ENCODE peak calls at places on chromosomes 13 and 19, in six cellular contexts. G is Peyer's patch, H is esophagus muscularis mucosa, I is adrenal gland, D is prostate gland, O is body of pancreas. V is an unnamed sample. For H3K36me3, the result is how much of the 10 kb centered on the place peaks cover.

GRCh38 chr19:52889076-52889475 is 8.4 kb downstream of the ZNF320 start:
- DNase-seq in G (no peak), H (no peak), I (no peak), D (no peak), O (no peak), V (no peak)

GRCh38 chr19:10412257-10412977 is 7.9 kb upstream of the PDE4A start:
- DNase-seq in G (no peak), H (no peak), I (no peak), D (no peak), O (no peak), V (no peak)

GRCh38 chr13:50892162-50892944 is 17.2 kb upstream of the RNASEH2B start:
- DNase-seq in G (no peak), H (no peak), I (no peak), D (no peak), O (no peak), V (no peak)

GRCh38 chr19:50909240-50910070 is 1.7 kb downstream of the KLK4 start:
- DNase-seq in G (peak), H (no peak), I (peak), D (peak), O (peak), V (peak)

GRCh38 chr13:109780880-109781383 is 5.5 kb downstream of the IRS2 start:
- DNase-seq in G (no peak), H (peak), I (no peak), D (no peak), O (no peak), V (no peak)

GRCh38 chr19:41882568-41883462 is at the start of gene ARHGEF1:
- DNase-seq in G (peak), H (no peak), I (no peak), D (no peak), O (peak), V (peak)

GRCh38 chr19:30340724-30341595 is 31.2 kb upstream of the ZNF536 start:
- DNase-seq in G (no peak), H (no peak), I (no peak), D (no peak), O (no peak), V (peak)

GRCh38 chr19:44741841-44742352 is 6.6 kb upstream of the BCL3 start:
- DNase-seq in G (peak), H (peak), I (peak), D (peak), O (peak), V (peak)

GRCh38 chr19:31347828-31348314 is 1.4 kb downstream of the TSHZ3 start:
- DNase-seq in G (no peak), H (no peak), I (no peak), D (no peak), O (no peak), V (no peak)

GRCh38 chr13:39048806-39049205 is 10.6 kb downstream of the NHLRC3 start:
- DNase-seq in G (no peak), H (no peak), I (no peak), D (no peak), O (no peak), V (no peak)

GRCh38 chr13:39049274-39049673 is 11.0 kb downstream of the NHLRC3 start:
- DNase-seq in G (no peak), H (no peak), I (no peak), D (no peak), O (no peak), V (no peak)

GRCh38 chr13:39047560-39047959 is 9.3 kb downstream of the NHLRC3 start:
- DNase-seq in G (no peak), H (no peak), I (no peak), D (peak), O (no peak), V (no peak)

GRCh38 chr13:39040206-39040605 is 1.9 kb downstream of the NHLRC3 start:
- DNase-seq in G (no peak), H (no peak), I (no peak), D (no peak), O (no peak), V (no peak)

DNA sequence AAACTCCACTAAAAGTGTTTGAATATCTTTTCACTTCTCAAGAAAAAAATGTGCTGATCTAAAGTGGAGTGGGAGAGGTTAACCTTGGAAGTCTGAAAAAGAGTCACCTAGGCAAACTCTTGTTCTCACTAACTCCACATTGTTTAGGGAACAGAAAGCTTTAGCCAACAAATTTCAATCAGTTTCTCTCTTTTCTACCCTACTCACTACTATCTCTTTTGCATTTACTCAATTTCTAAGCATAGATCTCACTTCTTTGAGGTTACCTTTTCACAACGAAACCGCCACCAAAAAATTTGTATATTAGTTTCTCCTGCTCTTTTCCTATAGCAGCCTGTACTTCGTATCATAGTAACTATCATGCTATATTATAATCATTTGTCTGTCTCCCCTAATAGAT is 6.3 kb downstream of the NHLRC3 start:
- DNase-seq in G (no peak), H (no peak), I (no peak), D (no peak), O (no peak), V (no peak)
- H3K4me3 ChIP-seq in G (no peak), H (no peak), I (no peak), D (no peak), O (no peak), V (no peak)

GRCh38 chr19:40321076-40321475 is 27.1 kb downstream of the C19orf47 start:
- DNase-seq in G (no peak), H (no peak), I (no peak), D (no peak), O (no peak), V (no peak)

GRCh38 chr19:40321566-40322270 is 26.5 kb downstream of the C19orf47 start:
- DNase-seq in G (no peak), H (no peak), I (peak), D (no peak), O (no peak), V (no peak)

GRCh38 chr19:40322951-40323615 is 25.1 kb downstream of the C19orf47 start:
- DNase-seq in G (no peak), H (no peak), I (no peak), D (no peak), O (no peak), V (no peak)

GRCh38 chr19:40323705-40324104 is 24.5 kb downstream of the C19orf47 start:
- DNase-seq in G (no peak), H (no peak), I (no peak), D (peak), O (no peak), V (no peak)

GRCh38 chr19:40322271-40322610 is 26.0 kb downstream of the C19orf47 start:
- DNase-seq in G (no peak), H (no peak), I (peak), D (no peak), O (no peak), V (no peak)
- H3K36me3 ChIP-seq in G (under half), H (half or more), I (half or more), D (under half), O (under half), V (half or more)

GRCh38 chr19:28488006-28488405 is 724.9 kb downstream of the UQCRFS1 start:
- DNase-seq in G (no peak), H (no peak), I (no peak), D (no peak), O (no peak), V (no peak)
- TF ChIP-seq POLR2A in G (no peak), H (no peak), I (no peak), D (no peak), O (no peak), V (no peak)

DNA sequence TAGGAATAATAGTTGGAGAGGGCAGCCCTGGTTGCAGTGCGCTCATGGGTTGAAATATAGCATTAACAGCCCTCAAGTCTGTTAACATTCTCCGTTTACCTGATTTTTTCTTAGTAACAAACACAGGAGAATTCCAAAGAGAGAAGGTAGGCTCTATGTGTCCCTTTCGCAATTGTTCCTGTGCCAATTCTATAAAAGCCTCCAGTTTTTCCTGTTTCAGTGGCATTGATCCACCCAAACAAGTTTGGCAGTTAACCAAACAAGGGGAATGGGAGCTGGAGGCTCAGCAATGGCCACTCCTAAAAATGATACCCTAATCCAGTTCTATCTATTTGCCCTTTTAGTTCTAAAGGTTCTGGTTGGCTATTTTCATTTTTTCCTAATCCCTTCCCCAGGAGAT is 151.6 kb downstream of the ZNF486 start:
- DNase-seq in G (no peak), H (no peak), I (no peak), D (peak), O (no peak), V (no peak)
- H3K4me3 ChIP-seq in G (no peak), H (no peak), I (no peak), D (peak), O (no peak), V (no peak)

DNA sequence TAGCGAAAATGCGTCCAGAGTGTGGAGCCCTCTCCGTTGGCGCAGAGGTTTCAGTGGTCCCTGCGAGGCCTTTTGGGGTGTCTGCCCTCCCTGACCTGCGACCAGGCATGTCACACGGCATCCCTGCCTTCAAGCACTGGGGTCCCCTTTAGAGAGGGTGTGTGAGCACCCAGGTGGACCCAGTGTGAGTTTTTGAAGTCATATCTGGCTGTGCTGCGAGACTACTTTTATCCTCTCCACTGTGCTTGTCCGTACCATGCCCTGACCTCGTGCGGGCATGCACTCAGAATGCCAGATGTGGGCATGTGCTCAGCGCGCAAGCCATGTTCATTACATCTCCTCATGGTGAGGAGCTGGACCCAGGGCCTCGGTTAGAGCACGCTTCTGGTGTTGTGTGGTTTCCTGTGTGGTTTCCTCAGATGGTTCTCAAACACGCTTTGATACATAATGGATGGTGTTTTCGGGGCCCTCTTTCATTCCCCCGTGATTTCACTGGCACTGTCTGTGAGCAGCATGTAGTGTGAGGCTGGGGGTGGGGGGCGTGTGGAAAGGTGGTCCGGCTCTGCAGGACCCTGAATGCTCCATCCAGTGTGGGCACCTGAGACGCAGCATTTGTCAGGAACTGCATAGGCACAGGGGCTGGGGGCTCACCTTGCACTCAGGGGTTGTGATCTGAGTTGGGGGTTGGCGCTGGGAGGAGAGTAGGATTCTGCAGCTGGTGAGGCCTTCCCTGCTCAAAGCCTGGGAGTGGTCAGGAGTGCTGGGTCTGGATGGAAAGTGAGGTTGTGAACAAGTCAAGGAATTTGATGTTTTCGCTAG is 2.3 kb downstream of the TFDP1 start:
- DNase-seq in G (no peak), H (peak), I (peak), D (no peak), O (peak), V (peak)
- H3K36me3 ChIP-seq in G (under half), H (under half), I (under half), D (under half), O (under half), V (under half)

GRCh38 chr13:95643814-95644598 is 500 bp downstream of the DZIP1 start:
- DNase-seq in G (no peak), H (no peak), I (no peak), D (no peak), O (peak), V (no peak)
- TF ChIP-seq POLR2A in G (no peak), H (no peak), I (no peak), D (no peak), O (no peak), V (no peak)